ENCODE peak calls at places on chromosomes 6 and 20, in four cellular contexts. U is cardiac muscle cell, X is tibial nerve, P is fibroblast of lung. Z is an unnamed sample.

GRCh38 chr20:46308258-46309157 is at the start of gene CDH22:
- DNase-seq in X (no peak), U (peak), P (peak), Z (no peak)

GRCh38 chr20:33819456-33819855 is 8.3 kb downstream of the CHMP4B start:
- DNase-seq in X (no peak), P (no peak), U (no peak), Z (no peak)

GRCh38 chr20:62647521-62648317 is 5.4 kb downstream of the SLCO4A1 start:
- DNase-seq in P (no peak), X (peak), U (no peak), Z (no peak)

GRCh38 chr20:5535211-5535756 is 214.9 kb upstream of the SHLD1 start:
- DNase-seq in U (no peak), X (no peak), P (peak), Z (peak)

GRCh38 chr20:58703765-58704331 is 11.2 kb downstream of the NPEPL1 start:
- DNase-seq in X (no peak), P (no peak), U (no peak), Z (no peak)

GRCh38 chr20:53579581-53580375 is 13.9 kb downstream of the ZNF217 start:
- DNase-seq in P (peak), X (no peak), U (no peak), Z (peak)

GRCh38 chr6:101393291-101394251 is at the start of gene GRIK2:
- DNase-seq in U (peak), X (no peak), P (no peak), Z (peak)

GRCh38 chr6:34523441-34524206 is 32.5 kb downstream of the SPDEF start:
- DNase-seq in U (no peak), X (no peak), P (no peak), Z (no peak)

GRCh38 chr6:89799111-89799510 is 20.5 kb downstream of the MDN1 start:
- DNase-seq in U (no peak), P (no peak), X (no peak), Z (no peak)
- H3K4me3 ChIP-seq in U (no peak), P (no peak), X (no peak), Z (no peak)

GRCh38 chr6:484729-485111 is 93.2 kb downstream of the IRF4 start:
- DNase-seq in P (no peak), U (no peak), X (no peak), Z (no peak)
- H3K4me3 ChIP-seq in P (no peak), U (no peak), X (no peak), Z (no peak)

GRCh38 chr6:42891199-42891722 is 11.8 kb downstream of the RPL7L1 start:
- DNase-seq in U (no peak), P (no peak), X (no peak), Z (no peak)

GRCh38 chr6:42890311-42891198 is 11.1 kb downstream of the RPL7L1 start:
- DNase-seq in X (peak), P (peak), U (peak), Z (peak)

GRCh38 chr6:42885702-42886101 is 6.3 kb downstream of the RPL7L1 start:
- DNase-seq in X (no peak), P (no peak), U (no peak), Z (no peak)

DNA sequence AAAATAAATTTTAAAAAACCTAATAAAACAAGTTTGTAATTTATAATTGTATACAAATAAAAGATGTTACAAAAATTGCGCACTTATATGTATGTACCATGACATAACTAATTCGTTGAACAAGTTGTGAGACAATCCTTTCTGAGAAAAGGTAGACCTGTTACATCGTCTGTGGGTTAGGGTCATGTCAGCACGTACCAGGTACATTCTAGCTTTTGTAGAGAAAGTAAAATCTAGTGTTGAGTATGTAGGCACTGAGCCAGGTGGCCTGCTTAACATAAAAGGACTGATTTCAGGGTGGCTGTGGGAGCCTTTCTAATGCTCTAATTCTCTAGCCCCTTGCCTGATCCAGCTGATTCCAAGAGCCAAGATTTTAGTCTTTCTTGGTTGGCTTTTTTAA is 10.4 kb downstream of the RPL7L1 start:
- DNase-seq in U (no peak), P (no peak), X (no peak), Z (no peak)
- H3K4me3 ChIP-seq in U (peak), P (peak), X (peak), Z (no peak)

DNA sequence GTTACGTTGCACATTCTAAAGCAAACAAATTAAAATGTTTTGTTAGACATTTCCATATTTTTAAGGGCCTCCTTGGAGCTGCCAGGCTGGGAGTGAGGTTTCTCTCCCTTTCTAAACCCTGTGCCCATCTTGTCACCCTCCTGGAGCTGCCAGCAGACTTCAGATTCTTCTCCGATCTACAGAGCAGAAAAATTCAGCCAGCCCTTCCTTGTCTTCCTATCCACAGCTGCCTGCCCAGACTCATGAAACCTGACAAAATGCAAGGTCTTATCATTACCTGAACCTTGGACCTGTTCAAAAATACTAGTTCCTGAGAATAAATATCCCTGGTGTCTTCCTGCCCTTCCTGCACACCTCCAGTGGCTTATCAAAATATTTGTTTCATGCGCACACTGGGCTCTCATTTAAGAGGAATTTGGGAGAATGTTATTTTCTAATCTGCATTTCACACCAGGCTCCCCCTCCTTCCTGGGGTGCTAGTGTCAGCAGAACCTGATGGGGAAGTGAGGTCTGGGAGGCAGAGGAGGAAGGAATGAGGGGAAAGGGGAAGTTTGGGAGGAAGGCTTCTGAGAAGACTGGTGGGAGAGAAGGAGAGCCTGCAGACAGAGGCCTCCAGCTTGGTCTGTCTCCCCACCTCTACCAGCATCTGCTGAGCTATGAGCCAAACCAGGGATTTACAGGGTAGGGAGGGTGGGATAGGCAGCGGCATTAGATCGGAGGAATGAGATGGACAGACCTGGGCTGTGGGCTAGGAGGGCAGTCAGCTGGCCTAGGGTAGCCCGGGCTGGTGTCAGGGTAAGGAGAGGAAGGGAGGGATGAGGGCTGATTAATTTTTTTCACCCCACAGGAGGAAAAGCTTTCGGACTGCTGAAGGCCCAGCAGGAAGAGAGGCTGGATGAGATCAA is at the start of gene AIF1:
- DNase-seq in X (no peak), U (no peak), P (no peak), Z (no peak)
- H3K4me3 ChIP-seq in X (peak), U (no peak), P (no peak), Z (no peak)

DNA sequence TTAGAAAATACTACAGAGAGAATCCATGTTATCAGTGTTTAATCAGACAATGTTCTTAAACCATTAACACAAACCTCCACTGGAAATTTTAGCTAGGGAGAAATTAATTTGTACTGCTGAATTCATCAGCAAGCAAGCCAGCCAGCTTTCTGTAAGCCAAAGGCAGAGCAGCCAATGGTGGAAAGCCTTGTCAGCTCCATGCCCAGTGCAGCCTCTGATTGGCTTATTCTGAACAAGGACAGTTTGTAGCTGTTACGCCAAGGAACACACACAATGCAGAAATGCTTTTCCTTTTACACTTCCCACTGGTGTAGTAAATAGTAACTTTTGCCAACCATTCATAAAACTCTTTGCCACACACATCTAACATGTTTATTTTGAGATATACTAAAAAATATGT is 265.0 kb downstream of the TENT5A start:
- DNase-seq in X (peak), P (peak), U (no peak), Z (no peak)
- H3K4me3 ChIP-seq in X (peak), P (peak), U (no peak), Z (no peak)

GRCh38 chr6:53794720-53795253 is at the start of gene LRRC1:
- DNase-seq in X (peak), U (peak), P (peak), Z (peak)
- H3K4me3 ChIP-seq in X (peak), U (peak), P (peak), Z (peak)

DNA sequence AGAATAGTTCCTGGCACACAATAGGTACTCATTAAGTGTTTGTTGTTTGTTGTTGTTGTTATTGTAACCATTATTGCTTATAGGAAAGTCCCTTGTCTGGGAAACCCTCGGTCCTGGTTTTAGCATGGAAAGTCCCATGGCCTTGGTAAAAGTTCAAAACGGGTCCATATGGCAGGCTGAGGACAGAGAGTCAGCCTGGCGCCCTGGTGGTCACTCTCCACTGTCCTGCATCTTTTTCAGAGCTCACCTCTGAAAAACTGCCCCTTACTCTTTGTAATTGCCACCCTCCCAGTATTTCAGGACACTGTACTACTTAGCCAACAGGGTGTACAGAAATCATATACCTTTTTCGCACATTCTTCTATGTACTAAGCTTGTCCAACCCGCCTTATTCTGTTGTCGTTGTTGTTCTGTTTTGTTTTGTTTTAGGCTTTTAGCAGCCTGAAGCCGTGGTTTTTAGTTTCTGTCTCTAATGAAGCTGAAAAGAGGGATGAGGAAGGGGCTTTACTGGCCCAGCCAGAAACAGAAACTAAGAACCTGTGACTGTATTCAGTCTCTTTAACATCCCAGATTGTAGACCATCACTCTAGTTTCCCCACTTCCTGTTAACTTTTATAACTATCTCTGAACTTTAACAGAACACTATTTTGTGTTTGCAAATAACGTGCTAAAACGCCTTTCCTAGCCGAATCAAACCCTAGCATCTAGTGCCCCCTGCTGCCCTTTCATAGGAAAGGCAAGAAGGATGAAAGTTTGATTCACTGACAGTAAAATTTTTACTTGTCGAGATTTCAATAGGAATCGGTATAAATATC is 7.6 kb upstream of the TMEM14A start:
- DNase-seq in X (no peak), U (peak), P (peak), Z (no peak)
- H3K4me3 ChIP-seq in X (peak), U (peak), P (peak), Z (no peak)

GRCh38 chr6:99022039-99022609 is 74.4 kb upstream of the FBXL4 start:
- DNase-seq in U (no peak), P (no peak), X (no peak), Z (no peak)
- H3K4me3 ChIP-seq in U (no peak), P (no peak), X (no peak), Z (no peak)

GRCh38 chr6:119256978-119257462 is 92.5 kb downstream of the MAN1A1 start:
- DNase-seq in X (no peak), P (no peak), U (no peak), Z (no peak)
- H3K4me3 ChIP-seq in X (no peak), P (no peak), U (no peak), Z (no peak)

GRCh38 chr6:2840794-2841061 is 935 bp downstream of the SERPINB1 start:
- DNase-seq in U (no peak), X (no peak), P (no peak), Z (peak)

GRCh38 chr6:2841264-2842138 is at the start of gene SERPINB1:
- DNase-seq in P (peak), U (peak), X (peak), Z (peak)

GRCh38 chr6:2843138-2843740 is 1.6 kb upstream of the SERPINB1 start:
- DNase-seq in X (no peak), U (no peak), P (no peak), Z (peak)

GRCh38 chr6:2839982-2840793 is 1.5 kb downstream of the SERPINB1 start:
- DNase-seq in U (no peak), P (no peak), X (no peak), Z (no peak)

GRCh38 chr6:2842139-2842552 is 483 bp upstream of the SERPINB1 start:
- DNase-seq in P (no peak), U (no peak), X (no peak), Z (no peak)
- H3K4me3 ChIP-seq in P (peak), U (no peak), X (peak), Z (no peak)